ENCODE peak calls at places on chromosomes 2 and 18, in five cellular contexts. One of them, this sample, is unnamed.

GRCh38 chr2:207531024-207531411 is 1.3 kb downstream of the CREB1 start:
- DNase-seq in pancreas: no peak
- DNase-seq in lung: no peak
- DNase-seq in left ventricle myocardium inferior: no peak
- DNase-seq in heart left ventricle: no peak
- DNase-seq in this sample: peak; percentile 13

GRCh38 chr2:241213567-241213966 is 25.1 kb downstream of the ANO7 start:
- DNase-seq in pancreas: no peak
- DNase-seq in lung: no peak
- DNase-seq in left ventricle myocardium inferior: no peak
- DNase-seq in heart left ventricle: no peak
- DNase-seq in this sample: no peak

GRCh38 chr18:46397174-46397573 is 259.8 kb downstream of the LOXHD1 start:
- DNase-seq in pancreas: no peak
- DNase-seq in lung: no peak
- DNase-seq in left ventricle myocardium inferior: no peak
- DNase-seq in heart left ventricle: no peak
- DNase-seq in this sample: no peak

GRCh38 chr18:2901405-2901989 is 54.7 kb downstream of the EMILIN2 start:
- DNase-seq in pancreas: no peak
- DNase-seq in lung: no peak
- DNase-seq in left ventricle myocardium inferior: no peak
- DNase-seq in heart left ventricle: no peak
- DNase-seq in this sample: no peak

GRCh38 chr18:11751305-11752115 is 62.4 kb downstream of the GNAL start:
- DNase-seq in pancreas: no peak
- DNase-seq in lung: no peak
- DNase-seq in left ventricle myocardium inferior: no peak
- DNase-seq in heart left ventricle: no peak
- DNase-seq in this sample: no peak

GRCh38 chr18:29496276-29496675 is 1319.3 kb upstream of the CDH2 start:
- DNase-seq in pancreas: no peak
- DNase-seq in lung: no peak
- DNase-seq in left ventricle myocardium inferior: no peak
- DNase-seq in heart left ventricle: no peak
- DNase-seq in this sample: no peak

GRCh38 chr2:44941551-44942234 is at the start of gene SIX3:
- DNase-seq in pancreas: no peak
- DNase-seq in lung: no peak
- DNase-seq in left ventricle myocardium inferior: no peak
- DNase-seq in heart left ventricle: no peak
- DNase-seq in this sample: peak; percentile 5

GRCh38 chr18:65017372-65017760 is 733.4 kb upstream of the CDH7 start:
- DNase-seq in pancreas: no peak
- DNase-seq in lung: no peak
- DNase-seq in left ventricle myocardium inferior: no peak
- DNase-seq in heart left ventricle: no peak
- DNase-seq in this sample: no peak

GRCh38 chr2:109351164-109351756 is 222.3 kb downstream of the SH3RF3 start:
- DNase-seq in pancreas: peak; percentile 77
- DNase-seq in lung: peak; percentile 53
- DNase-seq in left ventricle myocardium inferior: peak; percentile 70
- DNase-seq in heart left ventricle: peak; percentile 77
- DNase-seq in this sample: no peak

GRCh38 chr2:26619096-26619495 is 22.1 kb downstream of the CIB4 start:
- DNase-seq in pancreas: no peak
- DNase-seq in lung: no peak
- DNase-seq in left ventricle myocardium inferior: no peak
- DNase-seq in heart left ventricle: peak; percentile 22
- DNase-seq in this sample: no peak

GRCh38 chr2:195477248-195477995 is 179.6 kb upstream of the SLC39A10 start:
- DNase-seq in pancreas: no peak
- DNase-seq in lung: no peak
- DNase-seq in left ventricle myocardium inferior: no peak
- DNase-seq in heart left ventricle: no peak
- DNase-seq in this sample: no peak

GRCh38 chr2:44267269-44268258 is 7.7 kb upstream of the SLC3A1 start:
- DNase-seq in pancreas: no peak
- DNase-seq in lung: no peak
- DNase-seq in left ventricle myocardium inferior: no peak
- DNase-seq in heart left ventricle: no peak
- DNase-seq in this sample: no peak

GRCh38 chr2:204545861-204546773 is 842 bp downstream of the PARD3B start:
- DNase-seq in pancreas: peak; percentile 43
- DNase-seq in lung: peak; percentile 36
- DNase-seq in left ventricle myocardium inferior: no peak
- DNase-seq in heart left ventricle: no peak
- DNase-seq in this sample: peak; percentile 5

GRCh38 chr2:12819098-12819465 is 102.3 kb downstream of the TRIB2 start:
- DNase-seq in pancreas: peak; percentile 59
- DNase-seq in lung: peak; percentile 73
- DNase-seq in left ventricle myocardium inferior: peak; percentile 60
- DNase-seq in heart left ventricle: no peak
- DNase-seq in this sample: no peak

DNA sequence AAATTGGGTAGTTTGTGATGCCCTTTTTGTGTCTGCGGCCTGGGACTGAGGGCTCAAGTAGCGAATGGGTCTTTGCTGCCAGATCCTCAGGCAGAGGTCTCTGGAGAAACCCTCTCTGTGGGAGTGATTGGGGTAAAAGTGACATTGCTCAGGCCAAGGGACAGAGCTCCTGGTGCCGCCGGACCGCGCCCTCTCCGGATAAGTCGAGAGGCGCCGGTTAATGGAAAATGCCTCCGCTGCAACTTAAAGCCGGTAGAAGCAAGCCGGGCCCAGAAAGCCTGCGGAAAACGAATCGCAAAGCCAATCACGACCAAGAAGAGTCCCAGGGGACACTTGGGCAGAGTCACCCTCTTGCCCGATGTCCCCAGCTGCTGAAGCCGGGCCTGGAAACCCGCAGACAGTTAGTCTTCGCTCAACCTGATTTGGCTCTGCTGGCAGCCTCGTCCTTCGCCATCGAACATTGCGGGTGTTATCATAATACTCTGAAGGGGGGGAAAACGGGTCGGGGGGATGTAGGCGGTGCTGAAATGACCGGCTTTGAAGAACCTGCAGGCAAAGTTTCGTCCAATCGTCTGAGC is 347 bp upstream of the HOXD12 start:
- DNase-seq in pancreas: no peak
- DNase-seq in lung: no peak
- DNase-seq in left ventricle myocardium inferior: no peak
- DNase-seq in heart left ventricle: no peak
- DNase-seq in this sample: no peak
- H3K9me3 ChIP-seq in pancreas: no peaks in the 10 kb centered on the region
- H3K9me3 ChIP-seq in lung: no peaks in the 10 kb centered on the region
- H3K9me3 ChIP-seq in left ventricle myocardium inferior: no peaks in the 10 kb centered on the region
- H3K9me3 ChIP-seq in heart left ventricle: no peaks in the 10 kb centered on the region
- H3K9me3 ChIP-seq in this sample: peaks cover 3% of the 10 kb centered on the region

DNA sequence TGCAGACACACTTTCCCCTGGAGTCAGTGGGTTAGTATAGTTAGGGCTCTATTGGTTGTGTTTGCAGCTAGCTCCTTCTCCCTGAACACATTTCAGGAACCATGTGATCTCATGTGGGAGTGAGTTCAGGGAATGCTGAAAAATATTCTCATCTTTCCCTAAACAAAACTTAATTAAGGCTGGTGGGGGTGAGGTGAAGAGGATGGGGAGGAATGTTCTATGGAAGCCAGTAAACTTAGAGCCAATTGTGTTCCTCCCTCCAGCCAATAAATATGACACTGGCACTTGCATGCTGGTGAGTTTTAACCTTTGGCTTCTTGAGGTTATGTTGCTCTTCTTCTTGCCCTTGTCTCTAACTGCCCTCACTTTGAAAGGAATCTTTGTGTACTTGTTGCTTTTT is 964 bp downstream of the MGAT5 start:
- DNase-seq in pancreas: no peak
- DNase-seq in lung: no peak
- DNase-seq in left ventricle myocardium inferior: no peak
- DNase-seq in heart left ventricle: no peak
- DNase-seq in this sample: no peak
- H3K27ac ChIP-seq in pancreas: no peak overlapping the region
- H3K27ac ChIP-seq in lung: no peak overlapping the region
- H3K27ac ChIP-seq in left ventricle myocardium inferior: peak overlapping the region; percentile 39
- H3K27ac ChIP-seq in heart left ventricle: no peak overlapping the region
- H3K27ac ChIP-seq in this sample: no peak overlapping the region

DNA sequence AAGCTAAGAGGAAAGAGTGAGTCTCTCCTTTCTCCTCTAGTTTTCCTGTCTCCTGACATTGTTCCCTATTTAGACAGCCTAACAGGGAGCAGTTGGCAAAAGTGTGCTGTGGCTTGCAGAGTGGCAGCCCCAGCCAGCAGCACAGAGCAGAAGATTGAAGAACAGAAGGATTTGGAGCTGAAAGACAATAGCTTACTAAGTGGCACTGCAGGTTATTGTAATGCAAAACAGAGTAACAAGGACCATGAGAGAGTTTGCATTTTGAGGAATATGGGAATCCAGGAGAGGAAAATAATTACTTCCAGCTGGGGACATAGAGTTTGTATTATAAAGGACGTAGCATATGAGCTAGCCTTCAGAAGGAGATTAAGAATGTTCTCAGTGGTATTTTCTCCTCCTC is 342.4 kb downstream of the AKAIN1 start:
- DNase-seq in pancreas: no peak
- DNase-seq in lung: no peak
- DNase-seq in left ventricle myocardium inferior: no peak
- DNase-seq in heart left ventricle: no peak
- DNase-seq in this sample: no peak
- H3K9me3 ChIP-seq in pancreas: no peaks in the 10 kb centered on the region
- H3K9me3 ChIP-seq in lung: no peaks in the 10 kb centered on the region
- H3K9me3 ChIP-seq in left ventricle myocardium inferior: no peaks in the 10 kb centered on the region
- H3K9me3 ChIP-seq in heart left ventricle: no peaks in the 10 kb centered on the region
- H3K9me3 ChIP-seq in this sample: no peaks in the 10 kb centered on the region

GRCh38 chr2:16655457-16655837 is 10.2 kb downstream of the CYRIA start:
- DNase-seq in pancreas: no peak
- DNase-seq in lung: peak; percentile 22
- DNase-seq in left ventricle myocardium inferior: no peak
- DNase-seq in heart left ventricle: no peak
- DNase-seq in this sample: no peak

GRCh38 chr2:16654775-16655456 is 10.7 kb downstream of the CYRIA start:
- DNase-seq in pancreas: no peak
- DNase-seq in lung: peak; percentile 21
- DNase-seq in left ventricle myocardium inferior: no peak
- DNase-seq in heart left ventricle: no peak
- DNase-seq in this sample: no peak

GRCh38 chr2:16656784-16657391 is 8.7 kb downstream of the CYRIA start:
- DNase-seq in pancreas: no peak
- DNase-seq in lung: peak; percentile 29
- DNase-seq in left ventricle myocardium inferior: no peak
- DNase-seq in heart left ventricle: no peak
- DNase-seq in this sample: no peak

GRCh38 chr2:16658082-16658481 is 7.6 kb downstream of the CYRIA start:
- DNase-seq in pancreas: no peak
- DNase-seq in lung: no peak
- DNase-seq in left ventricle myocardium inferior: no peak
- DNase-seq in heart left ventricle: no peak
- DNase-seq in this sample: no peak

DNA sequence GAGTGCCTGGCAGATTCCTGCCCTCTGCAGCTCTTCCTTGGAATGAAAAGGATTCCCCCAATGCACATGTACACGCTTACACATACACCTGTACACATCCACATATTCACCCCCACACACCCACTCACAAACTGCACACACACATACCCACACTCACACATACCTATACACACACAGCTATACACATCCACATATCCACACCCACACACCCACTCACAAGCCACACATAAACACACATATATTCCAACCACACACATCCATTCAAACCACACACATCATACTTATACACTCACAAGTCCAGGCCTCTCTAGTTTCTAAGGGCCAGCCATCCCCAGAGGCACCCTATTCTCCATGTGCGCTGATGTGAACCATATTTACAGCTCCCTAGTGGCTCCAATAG is 9.5 kb downstream of the CYRIA start:
- DNase-seq in pancreas: no peak
- DNase-seq in lung: peak; percentile 5
- DNase-seq in left ventricle myocardium inferior: no peak
- DNase-seq in heart left ventricle: no peak
- DNase-seq in this sample: no peak
- H3K27ac ChIP-seq in pancreas: peak overlapping the region; percentile 42
- H3K27ac ChIP-seq in lung: peak overlapping the region; percentile 41
- H3K27ac ChIP-seq in left ventricle myocardium inferior: peak overlapping the region; percentile 70
- H3K27ac ChIP-seq in heart left ventricle: peak overlapping the region; percentile 51
- H3K27ac ChIP-seq in this sample: no peak overlapping the region

GRCh38 chr2:89833780-89834117 is 1142.3 kb downstream of the RPIA start:
- DNase-seq in pancreas: no peak
- DNase-seq in lung: no peak
- DNase-seq in left ventricle myocardium inferior: no peak
- DNase-seq in heart left ventricle: no peak
- DNase-seq in this sample: no peak
- H3K9me3 ChIP-seq in pancreas: no peaks in the 10 kb centered on the region
- H3K9me3 ChIP-seq in lung: peaks cover 41% of the 10 kb centered on the region
- H3K9me3 ChIP-seq in left ventricle myocardium inferior: no peaks in the 10 kb centered on the region
- H3K9me3 ChIP-seq in heart left ventricle: peaks cover 57% of the 10 kb centered on the region
- H3K9me3 ChIP-seq in this sample: peaks cover 24% of the 10 kb centered on the region

DNA sequence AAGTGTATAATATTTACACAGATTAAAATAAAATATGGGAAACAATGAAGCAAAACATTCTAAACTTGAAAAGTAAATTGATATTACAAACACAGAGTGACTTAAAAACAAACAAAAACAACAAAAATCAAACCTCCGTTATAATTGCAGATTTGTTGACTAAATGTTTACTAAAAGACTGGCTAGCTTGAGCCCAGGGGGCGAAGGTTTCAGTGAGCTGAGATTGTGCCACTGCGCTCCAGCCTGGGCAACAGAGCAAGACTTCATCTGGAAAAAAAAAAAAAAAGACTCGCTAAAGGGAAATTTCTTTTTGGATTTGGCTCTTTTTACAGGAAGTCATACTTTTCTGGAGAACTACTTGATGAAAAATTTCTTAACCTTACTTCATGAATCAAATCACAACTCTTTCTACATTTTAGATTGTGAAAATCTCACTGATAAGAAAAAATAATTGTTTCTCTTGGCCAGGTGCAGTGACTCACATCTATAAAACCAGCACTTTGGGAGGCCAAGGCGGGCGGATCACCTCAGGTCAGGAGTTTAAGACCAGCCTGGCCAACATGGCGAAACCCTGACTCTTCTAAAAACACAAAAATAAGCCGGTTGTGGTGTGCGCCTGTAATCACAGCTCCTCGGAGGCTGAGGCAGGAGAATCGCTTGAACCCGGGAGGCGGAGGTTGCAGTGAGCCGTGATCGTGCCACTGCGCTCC is 9.7 kb downstream of the TFPI start:
- DNase-seq in pancreas: no peak
- DNase-seq in lung: peak; percentile 50
- DNase-seq in left ventricle myocardium inferior: no peak
- DNase-seq in heart left ventricle: no peak
- DNase-seq in this sample: no peak
- H3K27ac ChIP-seq in pancreas: no peak overlapping the region
- H3K27ac ChIP-seq in lung: peak overlapping the region; percentile 70
- H3K27ac ChIP-seq in left ventricle myocardium inferior: peak overlapping the region; percentile 80
- H3K27ac ChIP-seq in heart left ventricle: peak overlapping the region; percentile 33
- H3K27ac ChIP-seq in this sample: no peak overlapping the region

This sample was measured in CD8-positive, alpha-beta T cell.